ENCODE peak calls at places on chromosomes 4 and X, in four cellular contexts. K, N, T and Y are unnamed samples. For H3K4me1 and H3K9me3, the result is how much of the 10 kb centered on the place peaks cover.

GRCh38 chrX:154534526-154535322 is 11.9 kb downstream of the G6PD start:
- DNase-seq in T (peak), K (peak), N (peak), Y (peak)

GRCh38 chr4:149031399-149031798 is 589.2 kb upstream of the NR3C2 start:
- DNase-seq in K (no peak), N (peak), T (no peak), Y (no peak)

GRCh38 chrX:120839506-120839905 is 36.2 kb downstream of the CT47B1 start:
- DNase-seq in N (no peak), T (peak), K (no peak), Y (no peak)

GRCh38 chr4:104907991-104908390 is 238.7 kb upstream of the TET2 start:
- DNase-seq in T (no peak), N (no peak), K (no peak), Y (no peak)

GRCh38 chr4:87530868-87531267 is 1.7 kb upstream of the SPARCL1 start:
- DNase-seq in K (no peak), N (peak), T (peak), Y (no peak)

GRCh38 chr4:85106805-85107336 is 140.4 kb upstream of the WDFY3 start:
- DNase-seq in T (no peak), K (no peak), N (no peak), Y (no peak)

GRCh38 chr4:110224812-110225211 is 26.4 kb upstream of the ELOVL6 start:
- DNase-seq in T (peak), N (peak), K (no peak), Y (no peak)

GRCh38 chr4:48499551-48500066 is 9.6 kb downstream of the ZAR1 start:
- DNase-seq in T (no peak), K (no peak), N (no peak), Y (no peak)

GRCh38 chr4:154277164-154277563 is 214.4 kb downstream of the DCHS2 start:
- DNase-seq in K (no peak), N (no peak), T (peak), Y (no peak)

GRCh38 chrX:63511361-63511760 is 160.2 kb upstream of the SPIN4 start:
- DNase-seq in T (no peak), N (no peak), K (no peak), Y (no peak)

DNA sequence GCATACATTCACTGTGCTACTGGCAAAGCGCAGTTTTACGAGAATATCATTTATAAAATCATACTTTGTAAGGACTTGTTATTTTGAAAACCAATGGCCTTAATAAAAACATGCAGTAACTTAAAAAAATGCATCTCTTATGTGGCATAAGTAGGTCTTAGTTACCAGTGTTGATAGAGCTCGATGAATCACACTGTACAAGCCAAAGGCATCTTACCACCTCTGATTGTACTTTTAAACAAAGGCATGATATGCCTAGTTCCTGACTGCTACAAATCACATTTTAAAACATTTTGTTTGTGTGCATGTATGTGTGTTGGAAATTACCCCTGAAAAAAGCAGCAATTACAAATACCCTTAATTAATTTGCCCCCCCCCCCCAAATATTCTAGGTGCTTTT is 58.5 kb downstream of the TAB3 start:
- DNase-seq in T (peak), K (no peak), N (no peak), Y (no peak)
- H3K4me3 ChIP-seq in T (no peak), K (no peak), N (no peak), Y (no peak)

DNA sequence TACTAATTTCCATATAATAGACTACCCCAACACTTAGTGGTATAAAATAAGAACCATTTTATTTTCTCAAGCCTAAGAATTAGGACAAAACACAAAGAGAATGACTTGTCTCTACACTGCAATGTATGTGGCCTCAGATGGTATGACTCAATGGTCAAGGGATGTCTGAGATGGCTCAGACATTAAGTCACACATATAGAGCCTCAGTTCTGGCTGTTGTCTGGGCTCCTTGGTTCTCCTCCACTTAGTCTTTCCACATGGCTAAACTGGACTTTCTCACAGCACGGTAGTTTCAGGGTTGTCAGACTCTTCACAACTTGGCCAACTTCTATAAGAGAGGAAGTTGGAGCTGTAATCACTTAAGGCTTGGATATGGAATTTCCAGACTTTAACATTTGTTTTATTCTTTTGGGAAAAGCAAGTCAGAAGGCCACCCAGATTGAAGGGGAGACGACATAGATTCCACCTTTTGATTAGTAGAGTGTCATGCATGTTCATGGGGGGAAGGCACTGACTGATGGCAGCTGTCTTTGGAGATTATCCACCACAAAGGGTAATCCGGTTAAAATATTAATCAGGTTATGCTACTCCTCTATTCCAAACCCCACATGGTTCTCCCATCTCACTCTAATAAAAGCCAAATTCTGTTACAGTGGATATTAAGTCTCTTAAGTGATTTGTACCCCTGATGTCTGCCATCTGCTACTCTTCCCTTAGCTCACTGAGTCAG is 9.4 kb downstream of the IL15 start:
- DNase-seq in N (peak), K (no peak), T (peak), Y (no peak)
- H3K4me1 ChIP-seq in N (under half), K (under half), T (under half), Y (under half)

GRCh38 chrX:1077140-1077539 is 135.3 kb downstream of the CRLF2 start:
- DNase-seq in K (no peak), T (no peak), N (no peak), Y (no peak)
- H3K9me3 ChIP-seq in K (under half), T (under half), N (under half), Y (under half)

GRCh38 chr4:128758314-128758922 is 51.1 kb upstream of the JADE1 start:
- DNase-seq in T (no peak), N (no peak), K (no peak), Y (no peak)
- H3K4me3 ChIP-seq in T (no peak), N (no peak), K (no peak), Y (peak)

GRCh38 chr4:108370291-108370690 is 201.6 kb upstream of the LEF1 start:
- DNase-seq in K (no peak), N (no peak), T (no peak), Y (peak)
- H3K4me1 ChIP-seq in K (under half), N (under half), T (under half), Y (under half)

GRCh38 chr4:123052007-123052406 is 129.6 kb upstream of the NUDT6 start:
- DNase-seq in N (no peak), T (no peak), K (no peak), Y (no peak)
- H3K9me3 ChIP-seq in N (under half), T (under half), K (under half), Y (under half)

GRCh38 chrX:49101629-49101984 is 21.9 kb upstream of the WDR45 start:
- DNase-seq in T (no peak), N (no peak), K (no peak), Y (no peak)
- H3K4me3 ChIP-seq in T (peak), N (peak), K (peak), Y (peak)

GRCh38 chr4:158871050-158871724 is 102.4 kb downstream of the FNIP2 start:
- DNase-seq in K (peak), N (no peak), T (peak), Y (no peak)
- H3K4me1 ChIP-seq in K (under half), N (under half), T (under half), Y (under half)

GRCh38 chrX:44967221-44967620 is 94.2 kb downstream of the KDM6A start:
- DNase-seq in T (no peak), N (no peak), K (no peak), Y (no peak)
- H3K9me3 ChIP-seq in T (under half), N (under half), K (under half), Y (under half)

GRCh38 chr4:152510349-152511147 is 25.3 kb downstream of the FBXW7 start:
- DNase-seq in K (no peak), N (no peak), T (no peak), Y (no peak)
- H3K4me3 ChIP-seq in K (no peak), N (no peak), T (no peak), Y (no peak)